ENCODE peak calls at places on chromosomes 7 and 10, in six cellular contexts. X is PC-9, L is right lobe of liver, N is upper lobe of right lung, J is neural progenitor cell, H is A549. U is an unnamed sample.

GRCh38 chr10:47091421-47091820 is 180.2 kb downstream of the PTPN20 start:
- DNase-seq in J (no peak), L (no peak), N (no peak), X (no peak), H (no peak), U (no peak)

GRCh38 chr7:134289423-134289822 is 27.3 kb downstream of the SLC35B4 start:
- DNase-seq in L (no peak), X (no peak), J (no peak), N (no peak), H (no peak), U (no peak)

GRCh38 chr10:37860494-37861190 is 3.2 kb upstream of the ZNF248 start:
- DNase-seq in L (no peak), X (peak; percentile 77), H (no peak), N (no peak), J (no peak), U (no peak)

GRCh38 chr10:121631296-121631695 is 33.1 kb upstream of the FGFR2 start:
- DNase-seq in L (no peak), H (no peak), N (peak; percentile 0), X (no peak), J (no peak), U (no peak)

GRCh38 chr10:13707156-13707881 is 120.6 kb downstream of the PRPF18 start:
- DNase-seq in J (peak; percentile 88), H (peak; percentile 61), N (peak; percentile 75), X (peak; percentile 51), L (peak; percentile 79), U (peak; percentile 90)

GRCh38 chr10:119759832-119760231 is 34.0 kb downstream of the INPP5F start:
- DNase-seq in J (no peak), H (no peak), L (no peak), X (no peak), N (no peak), U (no peak)

GRCh38 chr7:140190588-140190987 is 13.8 kb upstream of the KDM7A start:
- DNase-seq in J (no peak), N (no peak), X (no peak), H (no peak), L (no peak), U (no peak)

GRCh38 chr10:123140164-123140982 is 4.6 kb downstream of the HMX3 start:
- DNase-seq in L (no peak), J (peak; percentile 82), N (no peak), X (no peak), H (no peak), U (no peak)

GRCh38 chr7:106064836-106065559 is 47.1 kb downstream of the SYPL1 start:
- DNase-seq in N (peak; percentile 71), L (peak; percentile 88), J (peak; percentile 25), H (peak; percentile 88), X (peak; percentile 97), U (peak; percentile 79)

GRCh38 chr7:7176421-7177043 is 5.8 kb upstream of the C1GALT1 start:
- DNase-seq in X (peak; percentile 83), J (peak; percentile 64), N (no peak), H (peak; percentile 33), L (no peak), U (no peak)

GRCh38 chr10:122490786-122491680 is 29.7 kb downstream of the HTRA1 start:
- DNase-seq in H (no peak), X (no peak), J (no peak), L (no peak), N (peak; percentile 63), U (no peak)

GRCh38 chr10:75926763-75927162 is 495.3 kb downstream of the LRMDA start:
- DNase-seq in J (peak; percentile 21), N (no peak), H (no peak), X (peak; percentile 38), L (peak; percentile 58), U (peak; percentile 57)

GRCh38 chr10:33109384-33109783 is 151.4 kb upstream of the ITGB1 start:
- DNase-seq in X (no peak), L (no peak), J (no peak), H (no peak), N (no peak), U (no peak)

GRCh38 chr7:141072548-141073172 is 1.2 kb upstream of the TMEM178B start:
- DNase-seq in J (peak; percentile 75), X (no peak), H (peak; percentile 38), N (peak; percentile 65), L (no peak), U (peak; percentile 79)

GRCh38 chr10:91210435-91210834 is 10.0 kb upstream of the PCGF5 start:
- DNase-seq in H (no peak), N (peak; percentile 78), L (no peak), J (no peak), X (no peak), U (no peak)

GRCh38 chr10:60388709-60389241 is 900 bp downstream of the ANK3 start:
- DNase-seq in J (peak; percentile 28), X (no peak), L (no peak), N (no peak), H (no peak), U (peak; percentile 51)

GRCh38 chr10:34131152-34131551 is 683.9 kb downstream of the PARD3 start:
- DNase-seq in L (no peak), X (no peak), H (no peak), J (no peak), N (no peak), U (no peak)

GRCh38 chr7:129569811-129570215 is 41.7 kb upstream of the NRF1 start:
- DNase-seq in H (peak; percentile 82), X (peak; percentile 93), J (no peak), N (no peak), L (no peak), U (no peak)

GRCh38 chr7:68958571-68958970 is 639.7 kb upstream of the AUTS2 start:
- DNase-seq in N (no peak), H (no peak), L (no peak), X (no peak), J (no peak), U (no peak)

GRCh38 chr7:132739271-132739955 is 163.1 kb upstream of the PLXNA4 start:
- DNase-seq in X (peak; percentile 32), J (no peak), L (no peak), H (peak; percentile 38), N (no peak), U (no peak)

GRCh38 chr7:44075296-44076075 is 6.8 kb downstream of the POLM start:
- DNase-seq in H (no peak), L (peak; percentile 46), J (no peak), N (no peak), X (peak; percentile 92), U (no peak)

GRCh38 chr7:120218702-120219101 is 54.3 kb upstream of the KCND2 start:
- DNase-seq in L (no peak), N (no peak), J (no peak), H (no peak), X (no peak), U (no peak)

GRCh38 chr7:74097937-74098614 is 14.5 kb downstream of the LIMK1 start:
- DNase-seq in H (no peak), N (no peak), L (no peak), X (no peak), J (no peak), U (no peak)

GRCh38 chr10:79058899-79059771 is 9.6 kb upstream of the ZMIZ1 start:
- DNase-seq in J (no peak), X (no peak), L (peak; percentile 87), N (peak; percentile 65), H (no peak), U (peak; percentile 72)

GRCh38 chr10:73785721-73786511 is 510 bp downstream of the ZSWIM8 start:
- DNase-seq in H (no peak), N (peak; percentile 81), X (peak; percentile 58), J (peak; percentile 78), L (peak; percentile 67), U (peak; percentile 83)

GRCh38 chr7:295155-296154 is 5.5 kb downstream of the FOXL3 start:
- DNase-seq in N (peak; percentile 69), L (no peak), H (no peak), X (no peak), J (no peak), U (peak; percentile 28)

GRCh38 chr7:23256731-23257130 is 10.2 kb downstream of the GPNMB start:
- DNase-seq in J (no peak), X (no peak), L (no peak), N (no peak), H (no peak), U (no peak)

GRCh38 chr7:23266918-23267317 is 20.3 kb downstream of the GPNMB start:
- DNase-seq in X (no peak), J (no peak), L (no peak), H (no peak), N (no peak), U (peak; percentile 17)

GRCh38 chr7:23260371-23260770 is 13.8 kb downstream of the GPNMB start:
- DNase-seq in L (no peak), N (no peak), H (no peak), J (no peak), X (no peak), U (no peak)

GRCh38 chr7:23264916-23265458 is 18.4 kb downstream of the GPNMB start:
- DNase-seq in L (no peak), H (no peak), N (no peak), J (no peak), X (no peak), U (peak; percentile 9)

GRCh38 chr7:23261843-23262452 is 15.4 kb downstream of the GPNMB start:
- DNase-seq in H (peak; percentile 90), X (peak; percentile 62), L (peak; percentile 63), J (peak; percentile 77), N (no peak), U (peak; percentile 85)
- TF ChIP-seq CTCF in H (peak; percentile 90), X (peak; percentile 99), L (peak; percentile 56), J (peak; percentile 90), N (peak; percentile 84), U (peak; percentile 95)

DNA sequence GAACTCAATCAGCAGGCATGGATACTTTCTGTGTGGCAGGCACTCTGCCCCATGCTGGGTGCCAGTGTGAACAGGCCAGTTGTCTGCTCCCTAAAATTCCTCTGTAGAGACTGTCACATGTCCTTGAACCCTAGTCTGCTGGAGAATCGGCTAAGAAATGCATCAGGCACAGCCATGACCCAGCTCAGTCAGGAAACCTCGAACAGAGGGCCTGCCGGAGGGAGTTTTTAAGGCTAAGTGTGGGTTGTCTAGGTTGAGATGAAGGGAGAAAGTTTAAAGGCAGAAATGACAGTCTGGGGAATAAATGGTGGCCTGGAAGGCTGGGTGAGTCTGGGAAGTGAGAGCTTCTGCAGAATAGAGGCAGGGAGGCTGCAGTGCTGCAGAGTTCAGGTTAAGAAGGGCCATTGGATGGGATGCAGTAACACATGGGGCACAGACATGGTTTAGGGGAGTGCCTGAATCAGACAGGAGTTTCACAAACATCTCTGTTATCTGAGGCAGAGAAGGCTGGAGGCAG is 45.3 kb downstream of the WDFY4 start:
- DNase-seq in L (no peak), J (no peak), N (no peak), H (no peak), X (no peak), U (peak; percentile 15)
- H3K4me1 ChIP-seq in L (no peaks in the 10 kb centered on the region), J (no peaks in the 10 kb centered on the region), N (no peaks in the 10 kb centered on the region), H (no peaks in the 10 kb centered on the region), X (no peaks in the 10 kb centered on the region), U (no peaks in the 10 kb centered on the region)

DNA sequence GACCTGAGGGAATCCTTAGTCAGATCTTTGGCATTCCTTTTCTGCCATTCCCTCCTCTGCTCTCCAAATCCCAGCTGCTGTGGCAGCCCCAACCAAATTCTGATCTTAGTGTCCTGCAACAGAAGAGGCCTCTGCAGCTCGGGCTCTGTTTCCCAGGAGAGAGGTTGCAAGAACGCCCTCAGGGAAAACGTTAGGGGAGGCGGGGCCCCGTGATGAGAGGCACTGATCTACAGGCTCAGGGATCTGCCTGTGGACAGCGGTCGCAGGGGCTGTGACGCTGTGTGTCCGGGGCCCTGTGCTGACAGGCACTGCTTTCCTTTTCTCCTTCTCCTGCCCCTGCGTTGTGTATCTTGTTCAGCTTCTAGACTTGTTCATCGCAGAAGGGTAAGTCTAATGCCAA is 57.3 kb upstream of the DPYSL4 start:
- DNase-seq in J (peak; percentile 41), H (no peak), X (no peak), L (peak; percentile 32), N (no peak), U (no peak)
- H3K4me3 ChIP-seq in J (no peak overlapping the region), H (no peak overlapping the region), X (no peak overlapping the region), L (no peak overlapping the region), N (no peak overlapping the region), U (no peak overlapping the region)

GRCh38 chr10:104300736-104301292 is 31.8 kb downstream of the GSTO2 start:
- DNase-seq in H (peak; percentile 27), N (no peak), X (no peak), J (no peak), L (no peak), U (no peak)
- TF ChIP-seq CTCF in H (no peak), N (no peak), X (no peak), J (no peak), L (no peak), U (no peak)

U was measured in endodermal cell.